ENCODE peak calls at places on chromosomes 16 and 17, in nine cellular contexts. T is epithelial cell of proximal tubule, K is GM04503, O is NCI-H1436 treated with DMSO at 0.1 percent for 48 hours, X is AG04450, Y is KG1, G is esophagus muscularis mucosa, U is BE2C, B is SW 1271. F is an unnamed sample.

GRCh38 chr16:2954228-2954627 is 9.8 kb upstream of the KREMEN2 start:
- DNase-seq in G (no peak), Y (no peak), X (no peak), O (no peak), K (no peak), U (no peak), B (no peak), T (no peak), F (no peak)

GRCh38 chr17:68176770-68177169 is 71.1 kb upstream of the AMZ2 start:
- DNase-seq in B (no peak), O (no peak), T (no peak), Y (no peak), U (no peak), G (no peak), K (no peak), X (no peak), F (peak)

GRCh38 chr17:34673516-34673915 is 94.1 kb downstream of the TMEM132E start:
- DNase-seq in Y (no peak), O (no peak), X (no peak), U (no peak), K (no peak), G (no peak), B (no peak), T (no peak), F (no peak)

GRCh38 chr17:29649359-29649758 is 26.6 kb upstream of the CORO6 start:
- DNase-seq in O (no peak), Y (no peak), X (no peak), T (no peak), G (no peak), B (no peak), K (no peak), U (no peak), F (no peak)

GRCh38 chr16:48384305-48384981 is 770 bp downstream of the SIAH1 start:
- DNase-seq in U (peak), X (no peak), O (no peak), T (no peak), K (no peak), Y (no peak), G (no peak), B (no peak), F (no peak)

GRCh38 chr17:11705111-11705510 is 106.8 kb downstream of the DNAH9 start:
- DNase-seq in G (peak), T (peak), U (no peak), X (no peak), O (no peak), B (no peak), K (no peak), Y (no peak), F (no peak)

GRCh38 chr16:58854392-58854791 is 120.3 kb upstream of the GOT2 start:
- DNase-seq in K (no peak), Y (no peak), O (no peak), G (no peak), T (no peak), B (no peak), X (no peak), U (no peak), F (no peak)

GRCh38 chr17:80925668-80926067 is 66.0 kb upstream of the CHMP6 start:
- DNase-seq in Y (no peak), T (no peak), K (no peak), B (no peak), U (no peak), X (no peak), G (no peak), O (no peak), F (no peak)

GRCh38 chr17:79624658-79625478 is 14.0 kb upstream of the RBFOX3 start:
- DNase-seq in X (no peak), O (no peak), G (peak), U (no peak), B (no peak), K (no peak), Y (no peak), T (no peak), F (no peak)

GRCh38 chr16:6728381-6728780 is 604.3 kb upstream of the RBFOX1 start:
- DNase-seq in X (no peak), O (no peak), U (no peak), Y (no peak), K (no peak), T (no peak), B (no peak), G (peak), F (no peak)

GRCh38 chr17:1904273-1905052 is 74.7 kb downstream of the RPA1 start:
- DNase-seq in X (no peak), O (peak), G (no peak), Y (no peak), B (no peak), U (no peak), K (no peak), T (no peak), F (no peak)

GRCh38 chr17:50803676-50804075 is 31.7 kb upstream of the WFIKKN2 start:
- DNase-seq in B (no peak), U (no peak), O (no peak), K (no peak), Y (no peak), X (no peak), T (no peak), G (no peak), F (no peak)

GRCh38 chr16:46715769-46716305 is 26.4 kb downstream of the ORC6 start:
- DNase-seq in U (no peak), Y (no peak), T (no peak), O (no peak), K (no peak), G (no peak), X (no peak), B (no peak), F (peak)

GRCh38 chr16:72797606-72798005 is 250.3 kb downstream of the ZFHX3 start:
- DNase-seq in O (no peak), X (no peak), Y (no peak), G (no peak), T (no peak), K (no peak), B (no peak), U (no peak), F (no peak)

GRCh38 chr17:64694207-64694606 is 32.1 kb upstream of the SMURF2 start:
- DNase-seq in G (no peak), K (no peak), Y (no peak), O (no peak), T (peak), B (peak), X (no peak), U (peak), F (no peak)

GRCh38 chr16:77660311-77660710 is 62.0 kb upstream of the NUDT7 start:
- DNase-seq in T (peak), B (peak), K (no peak), G (no peak), X (peak), U (no peak), Y (no peak), O (no peak), F (no peak)

GRCh38 chr16:12917653-12918052 is 16.3 kb downstream of the SHISA9 start:
- DNase-seq in B (no peak), Y (no peak), O (no peak), X (no peak), U (no peak), G (no peak), K (peak), T (peak), F (no peak)

GRCh38 chr16:79261461-79261860 is 339.1 kb downstream of the MAF start:
- DNase-seq in G (no peak), U (no peak), B (no peak), T (peak), X (no peak), K (no peak), O (no peak), Y (no peak), F (peak)

GRCh38 chr16:24102120-24102740 is 153.9 kb upstream of the CACNG3 start:
- DNase-seq in K (no peak), X (no peak), T (no peak), U (no peak), Y (no peak), G (peak), B (no peak), O (peak), F (no peak)

GRCh38 chr17:9928601-9929341 is 23.7 kb upstream of the RCVRN start:
- DNase-seq in K (no peak), Y (no peak), G (no peak), T (no peak), O (no peak), X (peak), U (no peak), B (peak), F (peak)

F was measured in H1.